ENCODE peak calls at places on chromosome X, in six cellular contexts. U is hypothalamus; E is effector memory CD4-positive, alpha-beta T cell; R is left cardiac atrium; J is ACHN; Y is CD4-positive, alpha-beta memory T cell. X is an unnamed sample.
A peak's percentile ranks its signal among the peaks of the same experiment; 100 is the strongest.

GRCh38 chrX:131792356-131792749 is 230.7 kb upstream of the STK26 start:
- DNase-seq in U (peak; percentile 84), E (no peak), R (peak; percentile 89), J (no peak), Y (peak; percentile 91), X (peak; percentile 95)

GRCh38 chrX:117511379-117511778 is 605.2 kb downstream of the KLHL13 start:
- DNase-seq in U (no peak), E (no peak), R (no peak), J (no peak), Y (no peak), X (no peak)

GRCh38 chrX:137424679-137425078 is 141.2 kb upstream of the ZIC3 start:
- DNase-seq in U (no peak), E (no peak), R (no peak), J (no peak), Y (no peak), X (no peak)

GRCh38 chrX:2666491-2666890 is 24.6 kb upstream of the CD99 start:
- DNase-seq in U (no peak), E (no peak), R (no peak), J (no peak), Y (no peak), X (no peak)

GRCh38 chrX:77003956-77004355 is 443.2 kb upstream of the FGF16 start:
- DNase-seq in U (no peak), E (no peak), R (no peak), J (no peak), Y (no peak), X (no peak)

GRCh38 chrX:10484683-10485247 is 135.6 kb downstream of the MID1 start:
- DNase-seq in U (no peak), E (no peak), R (no peak), J (no peak), Y (no peak), X (no peak)

GRCh38 chrX:136162827-136163427 is 15.6 kb downstream of the FHL1 start:
- DNase-seq in U (peak; percentile 5), E (no peak), R (peak; percentile 58), J (peak; percentile 53), Y (peak; percentile 31), X (peak; percentile 35)

GRCh38 chrX:30713061-30713525 is 59.9 kb downstream of the GK start:
- DNase-seq in U (peak; percentile 47), E (peak; percentile 13), R (peak; percentile 25), J (peak; percentile 37), Y (peak; percentile 21), X (no peak)

GRCh38 chrX:9164535-9165425 is 130.9 kb upstream of the FAM9B start:
- DNase-seq in U (no peak), E (no peak), R (no peak), J (no peak), Y (no peak), X (no peak)

GRCh38 chrX:77640702-77641101 is 145.3 kb downstream of the ATRX start:
- DNase-seq in U (no peak), E (no peak), R (no peak), J (no peak), Y (no peak), X (no peak)

GRCh38 chrX:85243761-85244410 is at the start of the genes SATL1 and ZNF711:
- DNase-seq in U (peak; percentile 47), E (no peak), R (peak; percentile 60), J (no peak), Y (peak; percentile 10), X (no peak)

GRCh38 chrX:154511761-154512160 is 4.3 kb downstream of the FAM3A start:
- DNase-seq in U (no peak), E (no peak), R (no peak), J (no peak), Y (no peak), X (no peak)

GRCh38 chrX:41022579-41022978 is 62.7 kb upstream of the USP9X start:
- DNase-seq in U (no peak), E (no peak), R (no peak), J (no peak), Y (no peak), X (no peak)

GRCh38 chrX:136725446-136726104 is 55.2 kb downstream of the ARHGEF6 start:
- DNase-seq in U (no peak), E (no peak), R (no peak), J (peak; percentile 17), Y (no peak), X (no peak)

GRCh38 chrX:13110427-13111324 is 66.3 kb upstream of the FAM9C start:
- DNase-seq in U (no peak), E (no peak), R (peak; percentile 56), J (peak; percentile 3), Y (no peak), X (no peak)

GRCh38 chrX:107704181-107704580 is 71.4 kb downstream of the TSC22D3 start:
- DNase-seq in U (no peak), E (no peak), R (no peak), J (no peak), Y (no peak), X (no peak)